ENCODE peak calls at places on chromosome 13, in five cellular contexts. Y is thyroid gland, B is uterus, G is gastrocnemius medialis, E is upper lobe of left lung. O is an unnamed sample.

GRCh38 chr13:61531383-61532065 is 115.9 kb upstream of the PCDH20 start:
- DNase-seq in Y (no peak), B (no peak), E (no peak), G (no peak), O (no peak)

GRCh38 chr13:104382941-104383340 is 1316.7 kb upstream of the SLC10A2 start:
- DNase-seq in Y (no peak), B (no peak), G (no peak), E (no peak), O (no peak)

GRCh38 chr13:66224644-66225043 is 1005.5 kb downstream of the PCDH9 start:
- DNase-seq in B (no peak), E (no peak), G (no peak), Y (no peak), O (no peak)

GRCh38 chr13:32126756-32127155 is 95.2 kb downstream of the FRY start:
- DNase-seq in E (no peak), B (no peak), G (no peak), Y (no peak), O (no peak)

GRCh38 chr13:48265217-48265815 is 32.3 kb downstream of the ITM2B start:
- DNase-seq in G (no peak), Y (no peak), E (no peak), B (no peak), O (no peak)

GRCh38 chr13:48398450-48399095 is 14.3 kb downstream of the LPAR6 start:
- DNase-seq in Y (no peak), G (no peak), E (no peak), B (no peak), O (no peak)

GRCh38 chr13:64723735-64724134 is 2506.4 kb downstream of the PCDH9 start:
- DNase-seq in Y (no peak), E (no peak), G (no peak), B (no peak), O (no peak)

GRCh38 chr13:95553271-95553588 is 710 bp downstream of the CLDN10 start:
- DNase-seq in B (no peak), Y (no peak), E (no peak), G (no peak), O (no peak)

GRCh38 chr13:42821437-42821836 is 40.1 kb downstream of the FAM216B start:
- DNase-seq in E (no peak), Y (no peak), G (no peak), B (no peak), O (no peak)

GRCh38 chr13:31538067-31539042 is 201.0 kb upstream of the RXFP2 start:
- DNase-seq in Y (no peak), E (no peak), G (no peak), B (no peak), O (no peak)

GRCh38 chr13:60838581-60838980 is 441.6 kb downstream of the TDRD3 start:
- DNase-seq in G (no peak), E (no peak), Y (no peak), B (no peak), O (no peak)

GRCh38 chr13:100694722-100695644 is 20.4 kb upstream of the TMTC4 start:
- DNase-seq in B (no peak), Y (peak; percentile 34), G (no peak), E (no peak), O (no peak)

GRCh38 chr13:101018720-101019119 is 344.1 kb upstream of the TMTC4 start:
- DNase-seq in B (no peak), E (no peak), Y (no peak), G (no peak), O (no peak)

GRCh38 chr13:40626566-40626965 is 39.9 kb downstream of the FOXO1 start:
- DNase-seq in E (no peak), Y (no peak), B (no peak), G (no peak), O (no peak)

GRCh38 chr13:102698649-102698980 is 3.8 kb upstream of the METTL21C start:
- DNase-seq in G (no peak), B (no peak), E (no peak), Y (no peak), O (no peak)

GRCh38 chr13:106917024-106917491 is 349.1 kb upstream of the ARGLU1 start:
- DNase-seq in G (no peak), E (peak; percentile 74), B (peak; percentile 22), Y (peak; percentile 5), O (no peak)

GRCh38 chr13:74114202-74114601 is 20.0 kb downstream of the KLF12 start:
- DNase-seq in G (no peak), B (no peak), Y (no peak), E (no peak), O (no peak)

GRCh38 chr13:74825170-74825948 is 656.6 kb downstream of the TBC1D4 start:
- DNase-seq in E (no peak), Y (no peak), B (no peak), G (no peak), O (no peak)

GRCh38 chr13:106621833-106622232 is 53.9 kb upstream of the ARGLU1 start:
- DNase-seq in B (no peak), Y (no peak), E (no peak), G (no peak), O (no peak)

GRCh38 chr13:35157143-35157755 is 215.2 kb downstream of the NBEA start:
- DNase-seq in B (peak; percentile 25), G (no peak), E (no peak), Y (peak; percentile 34), O (no peak)

GRCh38 chr13:40362502-40362901 is 303.9 kb downstream of the FOXO1 start:
- DNase-seq in B (no peak), E (no peak), G (no peak), Y (no peak), O (no peak)

GRCh38 chr13:40672310-40673060 is 6.0 kb upstream of the FOXO1 start:
- DNase-seq in Y (no peak), G (no peak), B (no peak), E (no peak), O (no peak)

GRCh38 chr13:35146686-35147085 is 204.6 kb downstream of the NBEA start:
- DNase-seq in B (no peak), G (no peak), Y (no peak), E (no peak), O (no peak)

GRCh38 chr13:95391325-95391724 is 90.1 kb upstream of the ABCC4 start:
- DNase-seq in B (no peak), E (no peak), Y (no peak), G (no peak), O (no peak)

GRCh38 chr13:26051231-26052135 is at the start of gene SHISA2:
- DNase-seq in E (peak; percentile 88), G (no peak), B (no peak), Y (peak; percentile 46), O (no peak)

GRCh38 chr13:94073006-94073744 is 406.3 kb downstream of the DCT start:
- DNase-seq in G (no peak), B (no peak), E (no peak), Y (no peak), O (no peak)

GRCh38 chr13:46403851-46404731 is 17.0 kb upstream of the RUBCNL start:
- DNase-seq in Y (no peak), E (no peak), B (no peak), G (no peak), O (no peak)

GRCh38 chr13:79549355-79550106 is 68.6 kb downstream of the NDFIP2 start:
- DNase-seq in E (no peak), B (no peak), G (no peak), Y (no peak), O (no peak)

GRCh38 chr13:113527272-113527958 is 36.9 kb upstream of the DCUN1D2 start:
- DNase-seq in E (no peak), B (no peak), Y (no peak), G (no peak), O (no peak)
- TF ChIP-seq POLR2A in E (no peak), B (no peak), Y (no peak), G (no peak), O (no peak)

GRCh38 chr13:113431171-113431570 is 22.1 kb downstream of the ADPRHL1 start:
- DNase-seq in G (no peak), B (no peak), E (peak; percentile 75), Y (no peak), O (no peak)

GRCh38 chr13:113433391-113433916 is 19.8 kb downstream of the ADPRHL1 start:
- DNase-seq in Y (no peak), E (peak; percentile 52), B (no peak), G (no peak), O (no peak)

GRCh38 chr13:113429608-113429985 is 23.7 kb downstream of the ADPRHL1 start:
- DNase-seq in G (no peak), Y (no peak), B (no peak), E (no peak), O (no peak)

GRCh38 chr13:113430378-113431110 is 22.7 kb downstream of the ADPRHL1 start:
- DNase-seq in B (no peak), Y (no peak), G (no peak), E (peak; percentile 53), O (no peak)

DNA sequence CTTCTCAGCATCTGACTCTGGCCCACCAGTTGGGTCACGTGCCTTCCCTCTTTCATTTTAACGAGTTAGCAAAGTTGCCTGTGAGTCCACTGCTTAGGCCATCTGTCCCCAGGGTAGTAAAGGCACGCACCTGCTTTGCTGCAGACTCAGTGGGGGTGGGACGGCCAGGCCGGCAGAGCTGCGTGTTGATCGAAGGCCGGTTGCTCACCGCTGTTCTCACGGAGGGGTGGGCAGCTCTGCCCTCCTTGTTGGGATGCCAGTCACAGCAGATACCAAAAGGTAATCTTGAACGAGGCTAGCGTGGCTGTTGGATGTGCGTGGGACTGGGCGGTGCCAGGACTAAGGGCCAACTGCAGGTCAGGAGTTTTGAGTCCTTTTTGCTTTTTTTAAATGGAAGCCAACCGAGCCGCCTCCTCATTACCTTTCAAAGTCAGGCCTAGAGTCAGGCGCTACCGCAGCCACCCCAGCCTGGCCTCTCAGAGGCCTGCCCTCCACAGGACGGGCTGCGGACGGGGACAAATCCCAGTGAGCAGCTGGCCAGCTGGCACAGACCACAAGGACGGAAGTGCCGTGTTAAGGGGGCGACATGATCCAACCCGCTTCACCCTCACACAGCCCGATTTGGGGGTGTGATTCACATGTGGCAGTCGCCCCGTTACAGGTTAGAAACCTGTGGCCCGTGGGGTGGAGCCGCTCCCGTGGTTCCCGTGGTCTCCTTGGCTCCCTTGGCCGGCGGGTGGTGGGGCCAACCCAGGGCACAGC is 20.6 kb downstream of the ADPRHL1 start:
- DNase-seq in E (peak; percentile 54), Y (no peak), G (no peak), B (no peak), O (no peak)
- TF ChIP-seq POLR2A in E (no peak), Y (no peak), G (no peak), B (no peak), O (no peak)

DNA sequence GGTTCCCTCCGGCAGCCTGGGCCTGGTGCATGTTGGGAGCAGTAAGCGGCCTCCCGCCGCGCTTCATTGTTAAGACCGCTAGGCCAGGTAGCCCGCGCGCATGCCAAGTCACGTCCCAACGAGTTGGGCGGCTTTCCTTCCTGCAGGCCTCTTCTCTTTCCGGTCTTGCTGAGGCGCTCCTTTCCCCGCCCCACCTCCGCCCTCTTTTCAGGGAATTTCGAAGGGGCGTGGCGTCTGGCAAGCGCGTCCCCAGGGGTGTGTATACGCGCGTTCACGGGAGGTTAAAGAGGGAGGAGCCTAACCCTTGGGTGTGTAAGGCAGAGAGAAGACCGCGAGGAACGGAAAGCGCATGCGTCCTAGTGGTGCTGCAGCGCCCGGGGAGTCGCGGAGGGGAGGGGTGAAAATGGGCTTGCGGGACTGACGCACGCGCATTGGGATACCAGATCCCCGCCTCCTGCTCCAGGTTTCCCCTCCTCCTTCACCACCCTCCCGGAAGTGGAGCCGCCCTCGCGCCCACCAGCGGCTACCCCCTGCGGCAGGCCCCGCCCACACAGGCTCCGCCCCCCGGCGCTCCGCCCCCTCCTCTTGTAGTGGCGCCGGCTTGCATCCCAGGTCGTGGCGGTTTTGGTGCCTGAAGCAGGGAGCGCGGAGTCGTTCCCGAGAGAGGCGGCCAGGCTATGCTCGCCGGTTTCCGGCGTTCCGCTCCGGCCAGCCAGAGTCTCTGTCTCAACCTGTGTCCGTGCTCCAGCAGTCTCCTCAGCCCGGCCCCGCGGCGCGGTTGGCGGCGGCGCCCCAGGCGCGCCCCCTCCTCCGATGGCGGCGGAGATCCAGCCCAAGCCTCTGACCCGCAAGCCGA is at the start of gene WDFY2:
- DNase-seq in Y (peak; percentile 100), B (peak; percentile 100), G (peak; percentile 100), E (peak; percentile 100), O (peak; percentile 100)
- TF ChIP-seq POLR2A in Y (peak; percentile 98), B (peak; percentile 92), G (peak; percentile 60), E (peak; percentile 94), O (peak; percentile 86)

GRCh38 chr13:59755647-59756290 is 408.0 kb downstream of the DIAPH3 start:
- DNase-seq in Y (no peak), B (no peak), G (no peak), E (no peak), O (no peak)
- TF ChIP-seq POLR2A in Y (no peak), B (no peak), G (no peak), E (no peak), O (no peak)